ENCODE peak calls at places on chromosomes 13 and 19, in four cellular contexts. P is stomach, X is AG09319, Q is neural progenitor cell. D is an unnamed sample.

GRCh38 chr19:21483589-21484170 is 21.7 kb upstream of the ZNF429 start:
- DNase-seq in P (peak; percentile 60), X (no peak), Q (peak; percentile 45), D (peak; percentile 10)

GRCh38 chr13:59770451-59770850 is 393.3 kb downstream of the DIAPH3 start:
- DNase-seq in P (no peak), X (no peak), Q (no peak), D (no peak)

GRCh38 chr13:52048516-52048915 is 24.0 kb downstream of the UTP14C start:
- DNase-seq in P (no peak), X (no peak), Q (no peak), D (no peak)

GRCh38 chr13:89457977-89458376 is 1786.8 kb downstream of the SLITRK5 start:
- DNase-seq in P (no peak), X (no peak), Q (no peak), D (no peak)

GRCh38 chr13:30331331-30331771 is 24.0 kb upstream of the KATNAL1 start:
- DNase-seq in P (no peak), X (no peak), Q (no peak), D (no peak)

GRCh38 chr13:106213028-106213427 is 322.4 kb downstream of the EFNB2 start:
- DNase-seq in P (no peak), X (no peak), Q (peak; percentile 75), D (no peak)

GRCh38 chr19:38695832-38696732 is 48.2 kb downstream of the CAPN12 start:
- DNase-seq in P (no peak), X (no peak), Q (no peak), D (no peak)

GRCh38 chr13:52085416-52085815 is 43.5 kb downstream of the NEK5 start:
- DNase-seq in P (no peak), X (no peak), Q (no peak), D (peak; percentile 43)

GRCh38 chr19:16376649-16377048 is 52.0 kb downstream of the KLF2 start:
- DNase-seq in P (no peak), X (no peak), Q (peak; percentile 34), D (no peak)

GRCh38 chr13:52738719-52739467 is 727 bp downstream of the CNMD start:
- DNase-seq in P (no peak), X (no peak), Q (peak; percentile 87), D (no peak)

GRCh38 chr19:46988614-46989230 is 30.9 kb upstream of the NPAS1 start:
- DNase-seq in P (no peak), X (no peak), Q (no peak), D (no peak)

GRCh38 chr13:108561152-108561551 is 68.3 kb upstream of the MYO16 start:
- DNase-seq in P (no peak), X (no peak), Q (no peak), D (no peak)

GRCh38 chr19:16160943-16161560 is 12.3 kb downstream of the CIB3 start:
- DNase-seq in P (no peak), X (no peak), Q (no peak), D (peak; percentile 76)

GRCh38 chr19:3161453-3161852 is 17.1 kb upstream of the S1PR4 start:
- DNase-seq in P (no peak), X (no peak), Q (no peak), D (peak; percentile 28)

GRCh38 chr19:45472557-45473365 is 5.0 kb downstream of the FOSB start:
- DNase-seq in P (no peak), X (peak; percentile 19), Q (peak; percentile 32), D (no peak)

GRCh38 chr13:41139296-41139966 is 6.8 kb upstream of the KBTBD6 start:
- DNase-seq in P (no peak), X (no peak), Q (no peak), D (peak; percentile 48)

GRCh38 chr13:110236831-110237261 is 70.1 kb downstream of the COL4A1 start:
- DNase-seq in P (no peak), X (no peak), Q (no peak), D (no peak)

GRCh38 chr13:30708541-30708940 is 26.8 kb upstream of the ALOX5AP start:
- DNase-seq in P (no peak), X (peak; percentile 5), Q (no peak), D (no peak)

GRCh38 chr19:4454952-4455738 is 2.4 kb downstream of the UBXN6 start:
- DNase-seq in P (no peak), X (peak; percentile 54), Q (no peak), D (peak; percentile 52)

GRCh38 chr13:111245781-111246384 is 74.6 kb upstream of the TEX29 start:
- DNase-seq in P (no peak), X (peak; percentile 76), Q (no peak), D (no peak)

GRCh38 chr13:112576191-112576590 is 11.8 kb downstream of the TUBGCP3 start:
- DNase-seq in P (no peak), X (no peak), Q (no peak), D (no peak)

GRCh38 chr13:112576768-112577167 is 11.2 kb downstream of the TUBGCP3 start:
- DNase-seq in P (no peak), X (no peak), Q (no peak), D (no peak)

GRCh38 chr13:112575295-112575622 is 12.7 kb downstream of the TUBGCP3 start:
- DNase-seq in P (no peak), X (no peak), Q (no peak), D (no peak)

GRCh38 chr13:112574476-112575294 is 13.3 kb downstream of the TUBGCP3 start:
- DNase-seq in P (no peak), X (no peak), Q (no peak), D (no peak)

DNA sequence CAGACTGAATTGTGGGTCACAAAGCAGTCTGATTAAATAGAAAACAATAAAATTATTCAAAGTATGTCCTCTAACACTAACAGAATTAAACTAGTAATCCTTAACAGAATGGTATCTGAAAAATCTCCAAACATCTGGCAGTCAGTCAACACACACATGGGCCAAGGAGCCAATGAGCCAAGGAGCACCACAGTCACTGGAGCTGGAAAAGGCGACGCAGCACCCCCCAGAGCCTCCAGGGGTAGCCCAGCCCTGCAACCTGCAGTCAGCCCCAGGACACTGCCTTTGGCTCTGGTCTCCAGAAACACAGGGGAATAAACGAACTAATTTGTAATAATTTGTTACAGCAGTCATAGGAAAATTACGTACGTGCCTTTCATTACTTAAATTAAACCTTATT is 12.3 kb downstream of the TUBGCP3 start:
- DNase-seq in P (no peak), X (peak; percentile 12), Q (no peak), D (peak; percentile 45)
- TF ChIP-seq CTCF in P (no peak), X (peak; percentile 2), Q (peak; percentile 10), D (peak; percentile 28)

GRCh38 chr13:27765650-27766049 is 26.6 kb upstream of the GSX1 start:
- DNase-seq in P (no peak), X (no peak), Q (no peak), D (no peak)
- TF ChIP-seq CTCF in P (no peak), X (no peak), Q (no peak), D (no peak)

GRCh38 chr19:37692956-37693660 is 26.5 kb downstream of the ZNF607 start:
- DNase-seq in P (no peak), X (no peak), Q (no peak), D (no peak)

GRCh38 chr19:37695144-37695899 is 24.2 kb downstream of the ZNF607 start:
- DNase-seq in P (no peak), X (no peak), Q (no peak), D (no peak)

GRCh38 chr19:37691881-37692504 is 27.6 kb downstream of the ZNF607 start:
- DNase-seq in P (peak; percentile 63), X (peak; percentile 54), Q (peak; percentile 91), D (peak; percentile 69)
- TF ChIP-seq CTCF in P (no peak), X (no peak), Q (peak; percentile 31), D (no peak)

DNA sequence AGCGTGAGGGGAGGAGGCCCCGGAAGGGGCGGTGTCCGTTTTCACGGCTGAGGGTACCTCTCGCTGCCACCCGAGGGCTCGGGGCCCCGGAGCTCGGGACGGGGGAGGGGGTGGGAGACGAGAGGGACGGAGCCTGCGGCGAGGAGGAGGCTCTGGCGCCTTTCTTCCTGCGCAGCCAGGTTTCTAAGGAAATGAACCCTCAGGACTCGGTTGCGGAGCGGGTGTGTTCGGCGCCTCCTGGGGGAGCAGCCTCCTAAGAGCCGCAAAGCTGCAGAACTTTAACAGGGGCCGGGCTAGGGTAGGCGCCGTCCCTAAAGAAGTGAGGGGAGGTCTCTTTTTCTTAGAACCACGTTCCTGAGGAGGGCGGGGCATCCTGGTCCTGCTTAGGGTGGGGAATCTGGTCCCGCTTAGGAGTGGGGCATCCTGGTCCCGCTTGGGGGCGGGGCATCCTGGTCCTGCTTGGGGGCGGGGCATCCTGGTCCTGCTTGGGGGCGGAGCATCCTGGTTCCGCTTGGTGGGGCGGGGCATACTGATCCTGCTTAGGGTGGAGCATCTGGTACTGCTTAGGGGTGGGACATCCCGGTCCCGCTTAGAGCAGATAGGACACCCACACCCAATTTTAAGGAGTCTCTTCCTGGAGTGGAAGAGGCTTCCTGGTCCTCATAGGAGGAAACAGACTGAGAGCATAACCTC is 6.2 kb downstream of the SYT5 start:
- DNase-seq in P (peak; percentile 43), X (peak; percentile 49), Q (peak; percentile 89), D (peak; percentile 81)
- TF ChIP-seq CTCF in P (no peak), X (peak; percentile 13), Q (peak; percentile 6), D (peak; percentile 11)

GRCh38 chr19:51137812-51138425 is 4.2 kb upstream of the SIGLEC7 start:
- DNase-seq in P (no peak), X (no peak), Q (no peak), D (no peak)

GRCh38 chr19:51141181-51141580 is 920 bp upstream of the SIGLEC7 start:
- DNase-seq in P (no peak), X (no peak), Q (no peak), D (no peak)

GRCh38 chr19:51138549-51138979 is 3.5 kb upstream of the SIGLEC7 start:
- DNase-seq in P (peak; percentile 38), X (no peak), Q (no peak), D (no peak)

GRCh38 chr19:51140441-51140840 is 1.7 kb upstream of the SIGLEC7 start:
- DNase-seq in P (no peak), X (no peak), Q (peak; percentile 11), D (no peak)

DNA sequence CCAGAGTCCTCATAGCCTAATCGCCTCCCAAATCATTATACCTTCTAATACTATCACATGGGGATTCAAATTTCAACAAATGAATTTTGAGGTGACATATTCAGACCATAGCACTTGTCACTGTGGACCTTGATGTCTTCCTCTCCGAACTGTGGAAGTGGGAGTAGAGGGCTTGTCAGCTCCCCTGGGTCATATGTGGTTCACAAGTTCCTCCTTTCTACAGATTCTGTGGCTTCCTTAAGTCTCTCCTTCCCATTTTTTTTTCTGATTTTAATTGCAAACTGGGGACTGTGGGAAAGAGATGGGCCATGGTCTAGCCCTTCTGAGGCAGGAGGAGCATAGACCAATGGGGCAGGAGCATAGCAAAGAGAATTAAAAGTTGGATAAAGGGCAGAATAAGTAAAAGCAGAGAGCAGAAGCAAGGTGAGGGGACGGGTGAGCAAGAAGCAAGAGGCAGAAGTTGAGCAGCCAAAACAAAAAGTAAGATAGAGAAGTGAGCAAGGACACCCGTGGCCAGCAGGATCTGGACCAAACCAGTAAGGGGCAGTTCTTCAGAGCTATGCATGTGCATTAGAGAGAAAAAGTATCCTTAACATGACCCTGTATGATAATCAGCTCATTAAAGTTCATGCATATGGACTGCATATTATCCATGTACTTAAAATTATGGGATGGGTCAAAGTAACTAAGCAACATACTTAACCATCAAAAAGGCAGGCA is 2.6 kb upstream of the SIGLEC7 start:
- DNase-seq in P (no peak), X (no peak), Q (no peak), D (no peak)
- TF ChIP-seq CTCF in P (no peak), X (no peak), Q (no peak), D (no peak)